ENCODE peak calls at places on chromosome 19, in nine cellular contexts. One of them, this sample, is unnamed.

GRCh38 chr19:10701955-10702307 is 692 bp downstream of the QTRT1 start:
- DNase-seq in stimulated activated CD4-positive, alpha-beta T cell treated with anti-CD3 and anti-CD28 coated beads, Interleukin-4, amount 100 ng/mL, for 1 hour: peak
- DNase-seq in CD4-positive, CD25-positive, alpha-beta regulatory T cell: peak
- DNase-seq in neuronal stem cell: peak
- DNase-seq in stimulated activated CD8-positive, alpha-beta memory T cell treated with anti-CD3 and anti-CD28 coated beads, Interleukin-4, amount 100 ng/mL, for 4 hours: no peak
- DNase-seq in neural crest cell: peak
- DNase-seq in heart right ventricle: no peak
- DNase-seq in T follicular helper cell: no peak
- DNase-seq in NCI-H187: no peak
- DNase-seq in this sample: peak

GRCh38 chr19:5329141-5329540 is 11.5 kb downstream of the PTPRS start:
- DNase-seq in NCI-H187: no peak
- DNase-seq in heart right ventricle: no peak
- DNase-seq in T follicular helper cell: no peak
- DNase-seq in CD4-positive, CD25-positive, alpha-beta regulatory T cell: no peak
- DNase-seq in stimulated activated CD4-positive, alpha-beta T cell treated with anti-CD3 and anti-CD28 coated beads, Interleukin-4, amount 100 ng/mL, for 1 hour: no peak
- DNase-seq in neuronal stem cell: no peak
- DNase-seq in stimulated activated CD8-positive, alpha-beta memory T cell treated with anti-CD3 and anti-CD28 coated beads, Interleukin-4, amount 100 ng/mL, for 4 hours: no peak
- DNase-seq in neural crest cell: no peak
- DNase-seq in this sample: no peak

GRCh38 chr19:3656073-3656746 is 29.6 kb upstream of the CACTIN start:
- DNase-seq in stimulated activated CD8-positive, alpha-beta memory T cell treated with anti-CD3 and anti-CD28 coated beads, Interleukin-4, amount 100 ng/mL, for 4 hours: no peak
- DNase-seq in heart right ventricle: no peak
- DNase-seq in neuronal stem cell: no peak
- DNase-seq in T follicular helper cell: no peak
- DNase-seq in CD4-positive, CD25-positive, alpha-beta regulatory T cell: no peak
- DNase-seq in stimulated activated CD4-positive, alpha-beta T cell treated with anti-CD3 and anti-CD28 coated beads, Interleukin-4, amount 100 ng/mL, for 1 hour: no peak
- DNase-seq in NCI-H187: no peak
- DNase-seq in neural crest cell: no peak
- DNase-seq in this sample: no peak

GRCh38 chr19:19900124-19900523 is 622 bp upstream of the ZNF93 start:
- DNase-seq in stimulated activated CD4-positive, alpha-beta T cell treated with anti-CD3 and anti-CD28 coated beads, Interleukin-4, amount 100 ng/mL, for 1 hour: no peak
- DNase-seq in T follicular helper cell: no peak
- DNase-seq in CD4-positive, CD25-positive, alpha-beta regulatory T cell: no peak
- DNase-seq in NCI-H187: no peak
- DNase-seq in neuronal stem cell: no peak
- DNase-seq in stimulated activated CD8-positive, alpha-beta memory T cell treated with anti-CD3 and anti-CD28 coated beads, Interleukin-4, amount 100 ng/mL, for 4 hours: no peak
- DNase-seq in heart right ventricle: no peak
- DNase-seq in neural crest cell: no peak
- DNase-seq in this sample: no peak

GRCh38 chr19:3664879-3665642 is 35.2 kb downstream of the PIP5K1C start:
- DNase-seq in CD4-positive, CD25-positive, alpha-beta regulatory T cell: no peak
- DNase-seq in heart right ventricle: no peak
- DNase-seq in neuronal stem cell: no peak
- DNase-seq in neural crest cell: no peak
- DNase-seq in stimulated activated CD4-positive, alpha-beta T cell treated with anti-CD3 and anti-CD28 coated beads, Interleukin-4, amount 100 ng/mL, for 1 hour: no peak
- DNase-seq in stimulated activated CD8-positive, alpha-beta memory T cell treated with anti-CD3 and anti-CD28 coated beads, Interleukin-4, amount 100 ng/mL, for 4 hours: no peak
- DNase-seq in NCI-H187: no peak
- DNase-seq in T follicular helper cell: no peak
- DNase-seq in this sample: no peak

GRCh38 chr19:42176990-42177685 is 40.3 kb downstream of the DEDD2 start:
- DNase-seq in T follicular helper cell: peak
- DNase-seq in stimulated activated CD8-positive, alpha-beta memory T cell treated with anti-CD3 and anti-CD28 coated beads, Interleukin-4, amount 100 ng/mL, for 4 hours: peak
- DNase-seq in neural crest cell: peak
- DNase-seq in stimulated activated CD4-positive, alpha-beta T cell treated with anti-CD3 and anti-CD28 coated beads, Interleukin-4, amount 100 ng/mL, for 1 hour: peak
- DNase-seq in heart right ventricle: peak
- DNase-seq in NCI-H187: peak
- DNase-seq in CD4-positive, CD25-positive, alpha-beta regulatory T cell: peak
- DNase-seq in neuronal stem cell: peak
- DNase-seq in this sample: peak

GRCh38 chr19:17579523-17580244 is 24.2 kb downstream of the COLGALT1 start:
- DNase-seq in T follicular helper cell: no peak
- DNase-seq in neuronal stem cell: peak
- DNase-seq in stimulated activated CD4-positive, alpha-beta T cell treated with anti-CD3 and anti-CD28 coated beads, Interleukin-4, amount 100 ng/mL, for 1 hour: peak
- DNase-seq in neural crest cell: peak
- DNase-seq in CD4-positive, CD25-positive, alpha-beta regulatory T cell: no peak
- DNase-seq in stimulated activated CD8-positive, alpha-beta memory T cell treated with anti-CD3 and anti-CD28 coated beads, Interleukin-4, amount 100 ng/mL, for 4 hours: no peak
- DNase-seq in heart right ventricle: peak
- DNase-seq in NCI-H187: peak
- DNase-seq in this sample: peak

GRCh38 chr19:4676955-4677731 is 7.0 kb upstream of the MYDGF start:
- DNase-seq in neuronal stem cell: no peak
- DNase-seq in stimulated activated CD4-positive, alpha-beta T cell treated with anti-CD3 and anti-CD28 coated beads, Interleukin-4, amount 100 ng/mL, for 1 hour: peak
- DNase-seq in stimulated activated CD8-positive, alpha-beta memory T cell treated with anti-CD3 and anti-CD28 coated beads, Interleukin-4, amount 100 ng/mL, for 4 hours: no peak
- DNase-seq in heart right ventricle: peak
- DNase-seq in neural crest cell: peak
- DNase-seq in T follicular helper cell: no peak
- DNase-seq in NCI-H187: no peak
- DNase-seq in CD4-positive, CD25-positive, alpha-beta regulatory T cell: peak
- DNase-seq in this sample: no peak

GRCh38 chr19:1240925-1241324 is 626 bp upstream of the ATP5F1D start:
- DNase-seq in NCI-H187: no peak
- DNase-seq in neural crest cell: no peak
- DNase-seq in heart right ventricle: no peak
- DNase-seq in CD4-positive, CD25-positive, alpha-beta regulatory T cell: no peak
- DNase-seq in stimulated activated CD8-positive, alpha-beta memory T cell treated with anti-CD3 and anti-CD28 coated beads, Interleukin-4, amount 100 ng/mL, for 4 hours: no peak
- DNase-seq in T follicular helper cell: no peak
- DNase-seq in neuronal stem cell: no peak
- DNase-seq in stimulated activated CD4-positive, alpha-beta T cell treated with anti-CD3 and anti-CD28 coated beads, Interleukin-4, amount 100 ng/mL, for 1 hour: no peak
- DNase-seq in this sample: no peak

GRCh38 chr19:6425732-6426686 is 1.4 kb upstream of the KHSRP start:
- DNase-seq in heart right ventricle: no peak
- DNase-seq in CD4-positive, CD25-positive, alpha-beta regulatory T cell: no peak
- DNase-seq in neuronal stem cell: no peak
- DNase-seq in stimulated activated CD8-positive, alpha-beta memory T cell treated with anti-CD3 and anti-CD28 coated beads, Interleukin-4, amount 100 ng/mL, for 4 hours: no peak
- DNase-seq in NCI-H187: no peak
- DNase-seq in stimulated activated CD4-positive, alpha-beta T cell treated with anti-CD3 and anti-CD28 coated beads, Interleukin-4, amount 100 ng/mL, for 1 hour: no peak
- DNase-seq in T follicular helper cell: no peak
- DNase-seq in neural crest cell: no peak
- DNase-seq in this sample: no peak

GRCh38 chr19:35805518-35806102 is 7.0 kb downstream of the PRODH2 start:
- DNase-seq in heart right ventricle: no peak
- DNase-seq in stimulated activated CD8-positive, alpha-beta memory T cell treated with anti-CD3 and anti-CD28 coated beads, Interleukin-4, amount 100 ng/mL, for 4 hours: no peak
- DNase-seq in stimulated activated CD4-positive, alpha-beta T cell treated with anti-CD3 and anti-CD28 coated beads, Interleukin-4, amount 100 ng/mL, for 1 hour: no peak
- DNase-seq in CD4-positive, CD25-positive, alpha-beta regulatory T cell: no peak
- DNase-seq in NCI-H187: no peak
- DNase-seq in T follicular helper cell: no peak
- DNase-seq in neuronal stem cell: no peak
- DNase-seq in neural crest cell: no peak
- DNase-seq in this sample: no peak

GRCh38 chr19:18428173-18428836 is 9.1 kb downstream of the SSBP4 start:
- DNase-seq in stimulated activated CD4-positive, alpha-beta T cell treated with anti-CD3 and anti-CD28 coated beads, Interleukin-4, amount 100 ng/mL, for 1 hour: no peak
- DNase-seq in heart right ventricle: no peak
- DNase-seq in neuronal stem cell: no peak
- DNase-seq in T follicular helper cell: no peak
- DNase-seq in stimulated activated CD8-positive, alpha-beta memory T cell treated with anti-CD3 and anti-CD28 coated beads, Interleukin-4, amount 100 ng/mL, for 4 hours: no peak
- DNase-seq in neural crest cell: no peak
- DNase-seq in NCI-H187: no peak
- DNase-seq in CD4-positive, CD25-positive, alpha-beta regulatory T cell: no peak
- DNase-seq in this sample: no peak

GRCh38 chr19:2077398-2077797 is 18.7 kb downstream of the MOB3A start:
- DNase-seq in T follicular helper cell: no peak
- DNase-seq in neuronal stem cell: no peak
- DNase-seq in stimulated activated CD4-positive, alpha-beta T cell treated with anti-CD3 and anti-CD28 coated beads, Interleukin-4, amount 100 ng/mL, for 1 hour: no peak
- DNase-seq in heart right ventricle: no peak
- DNase-seq in CD4-positive, CD25-positive, alpha-beta regulatory T cell: no peak
- DNase-seq in neural crest cell: no peak
- DNase-seq in stimulated activated CD8-positive, alpha-beta memory T cell treated with anti-CD3 and anti-CD28 coated beads, Interleukin-4, amount 100 ng/mL, for 4 hours: no peak
- DNase-seq in NCI-H187: no peak
- DNase-seq in this sample: no peak

GRCh38 chr19:57191141-57192063 is at the start of gene ZNF264:
- DNase-seq in CD4-positive, CD25-positive, alpha-beta regulatory T cell: peak
- DNase-seq in neuronal stem cell: peak
- DNase-seq in heart right ventricle: peak
- DNase-seq in stimulated activated CD4-positive, alpha-beta T cell treated with anti-CD3 and anti-CD28 coated beads, Interleukin-4, amount 100 ng/mL, for 1 hour: peak
- DNase-seq in NCI-H187: peak
- DNase-seq in stimulated activated CD8-positive, alpha-beta memory T cell treated with anti-CD3 and anti-CD28 coated beads, Interleukin-4, amount 100 ng/mL, for 4 hours: peak
- DNase-seq in neural crest cell: peak
- DNase-seq in T follicular helper cell: peak
- DNase-seq in this sample: peak

GRCh38 chr19:5935473-5936307 is 21.6 kb downstream of the CAPS start:
- DNase-seq in NCI-H187: no peak
- DNase-seq in neuronal stem cell: no peak
- DNase-seq in stimulated activated CD8-positive, alpha-beta memory T cell treated with anti-CD3 and anti-CD28 coated beads, Interleukin-4, amount 100 ng/mL, for 4 hours: no peak
- DNase-seq in CD4-positive, CD25-positive, alpha-beta regulatory T cell: no peak
- DNase-seq in heart right ventricle: no peak
- DNase-seq in T follicular helper cell: no peak
- DNase-seq in neural crest cell: no peak
- DNase-seq in stimulated activated CD4-positive, alpha-beta T cell treated with anti-CD3 and anti-CD28 coated beads, Interleukin-4, amount 100 ng/mL, for 1 hour: no peak
- DNase-seq in this sample: no peak

GRCh38 chr19:48681127-48681470 is 8.3 kb upstream of the NTN5 start:
- DNase-seq in stimulated activated CD4-positive, alpha-beta T cell treated with anti-CD3 and anti-CD28 coated beads, Interleukin-4, amount 100 ng/mL, for 1 hour: no peak
- DNase-seq in NCI-H187: no peak
- DNase-seq in T follicular helper cell: no peak
- DNase-seq in heart right ventricle: no peak
- DNase-seq in neural crest cell: no peak
- DNase-seq in neuronal stem cell: no peak
- DNase-seq in stimulated activated CD8-positive, alpha-beta memory T cell treated with anti-CD3 and anti-CD28 coated beads, Interleukin-4, amount 100 ng/mL, for 4 hours: no peak
- DNase-seq in CD4-positive, CD25-positive, alpha-beta regulatory T cell: no peak
- DNase-seq in this sample: peak

GRCh38 chr19:38273499-38273898 is 9.1 kb downstream of the SPINT2 start:
- DNase-seq in T follicular helper cell: no peak
- DNase-seq in NCI-H187: no peak
- DNase-seq in CD4-positive, CD25-positive, alpha-beta regulatory T cell: no peak
- DNase-seq in stimulated activated CD4-positive, alpha-beta T cell treated with anti-CD3 and anti-CD28 coated beads, Interleukin-4, amount 100 ng/mL, for 1 hour: no peak
- DNase-seq in neural crest cell: no peak
- DNase-seq in heart right ventricle: no peak
- DNase-seq in stimulated activated CD8-positive, alpha-beta memory T cell treated with anti-CD3 and anti-CD28 coated beads, Interleukin-4, amount 100 ng/mL, for 4 hours: no peak
- DNase-seq in neuronal stem cell: no peak
- DNase-seq in this sample: no peak

GRCh38 chr19:10036601-10037071 is 23.4 kb downstream of the RDH8 start:
- DNase-seq in neural crest cell: no peak
- DNase-seq in stimulated activated CD4-positive, alpha-beta T cell treated with anti-CD3 and anti-CD28 coated beads, Interleukin-4, amount 100 ng/mL, for 1 hour: no peak
- DNase-seq in NCI-H187: no peak
- DNase-seq in neuronal stem cell: no peak
- DNase-seq in CD4-positive, CD25-positive, alpha-beta regulatory T cell: no peak
- DNase-seq in stimulated activated CD8-positive, alpha-beta memory T cell treated with anti-CD3 and anti-CD28 coated beads, Interleukin-4, amount 100 ng/mL, for 4 hours: no peak
- DNase-seq in heart right ventricle: no peak
- DNase-seq in T follicular helper cell: no peak
- DNase-seq in this sample: no peak

GRCh38 chr19:39499082-39499642 is 415 bp downstream of the DLL3 start:
- DNase-seq in neural crest cell: peak
- DNase-seq in T follicular helper cell: no peak
- DNase-seq in heart right ventricle: no peak
- DNase-seq in NCI-H187: peak
- DNase-seq in stimulated activated CD8-positive, alpha-beta memory T cell treated with anti-CD3 and anti-CD28 coated beads, Interleukin-4, amount 100 ng/mL, for 4 hours: no peak
- DNase-seq in stimulated activated CD4-positive, alpha-beta T cell treated with anti-CD3 and anti-CD28 coated beads, Interleukin-4, amount 100 ng/mL, for 1 hour: peak
- DNase-seq in CD4-positive, CD25-positive, alpha-beta regulatory T cell: peak
- DNase-seq in neuronal stem cell: no peak
- DNase-seq in this sample: no peak

GRCh38 chr19:16121967-16122366 is 10.3 kb downstream of the RAB8A start:
- DNase-seq in neural crest cell: no peak
- DNase-seq in heart right ventricle: no peak
- DNase-seq in neuronal stem cell: no peak
- DNase-seq in stimulated activated CD4-positive, alpha-beta T cell treated with anti-CD3 and anti-CD28 coated beads, Interleukin-4, amount 100 ng/mL, for 1 hour: no peak
- DNase-seq in stimulated activated CD8-positive, alpha-beta memory T cell treated with anti-CD3 and anti-CD28 coated beads, Interleukin-4, amount 100 ng/mL, for 4 hours: no peak
- DNase-seq in T follicular helper cell: no peak
- DNase-seq in CD4-positive, CD25-positive, alpha-beta regulatory T cell: no peak
- DNase-seq in NCI-H187: no peak
- DNase-seq in this sample: no peak

GRCh38 chr19:3539743-3540118 is 757 bp downstream of the TEKTIP1 start:
- DNase-seq in neural crest cell: no peak
- DNase-seq in heart right ventricle: no peak
- DNase-seq in CD4-positive, CD25-positive, alpha-beta regulatory T cell: no peak
- DNase-seq in T follicular helper cell: no peak
- DNase-seq in NCI-H187: no peak
- DNase-seq in neuronal stem cell: no peak
- DNase-seq in stimulated activated CD4-positive, alpha-beta T cell treated with anti-CD3 and anti-CD28 coated beads, Interleukin-4, amount 100 ng/mL, for 1 hour: no peak
- DNase-seq in stimulated activated CD8-positive, alpha-beta memory T cell treated with anti-CD3 and anti-CD28 coated beads, Interleukin-4, amount 100 ng/mL, for 4 hours: no peak
- DNase-seq in this sample: no peak

GRCh38 chr19:2186071-2186846 is 22.5 kb downstream of the DOT1L start:
- DNase-seq in heart right ventricle: peak
- DNase-seq in T follicular helper cell: no peak
- DNase-seq in neural crest cell: no peak
- DNase-seq in neuronal stem cell: no peak
- DNase-seq in CD4-positive, CD25-positive, alpha-beta regulatory T cell: no peak
- DNase-seq in stimulated activated CD8-positive, alpha-beta memory T cell treated with anti-CD3 and anti-CD28 coated beads, Interleukin-4, amount 100 ng/mL, for 4 hours: no peak
- DNase-seq in NCI-H187: no peak
- DNase-seq in stimulated activated CD4-positive, alpha-beta T cell treated with anti-CD3 and anti-CD28 coated beads, Interleukin-4, amount 100 ng/mL, for 1 hour: no peak
- DNase-seq in this sample: no peak

GRCh38 chr19:56155124-56155687 is 14.1 kb downstream of the ZNF444 start:
- DNase-seq in CD4-positive, CD25-positive, alpha-beta regulatory T cell: no peak
- DNase-seq in NCI-H187: no peak
- DNase-seq in T follicular helper cell: no peak
- DNase-seq in heart right ventricle: no peak
- DNase-seq in stimulated activated CD8-positive, alpha-beta memory T cell treated with anti-CD3 and anti-CD28 coated beads, Interleukin-4, amount 100 ng/mL, for 4 hours: no peak
- DNase-seq in neuronal stem cell: no peak
- DNase-seq in stimulated activated CD4-positive, alpha-beta T cell treated with anti-CD3 and anti-CD28 coated beads, Interleukin-4, amount 100 ng/mL, for 1 hour: no peak
- DNase-seq in neural crest cell: no peak
- DNase-seq in this sample: no peak

GRCh38 chr19:56596676-56597075 is 1.6 kb downstream of the ZNF71 start:
- DNase-seq in neural crest cell: no peak
- DNase-seq in CD4-positive, CD25-positive, alpha-beta regulatory T cell: no peak
- DNase-seq in heart right ventricle: peak
- DNase-seq in stimulated activated CD4-positive, alpha-beta T cell treated with anti-CD3 and anti-CD28 coated beads, Interleukin-4, amount 100 ng/mL, for 1 hour: no peak
- DNase-seq in NCI-H187: no peak
- DNase-seq in neuronal stem cell: no peak
- DNase-seq in stimulated activated CD8-positive, alpha-beta memory T cell treated with anti-CD3 and anti-CD28 coated beads, Interleukin-4, amount 100 ng/mL, for 4 hours: no peak
- DNase-seq in T follicular helper cell: no peak
- DNase-seq in this sample: no peak

GRCh38 chr19:4172861-4173473 is 9.4 kb downstream of the SIRT6 start:
- DNase-seq in CD4-positive, CD25-positive, alpha-beta regulatory T cell: peak
- DNase-seq in neuronal stem cell: peak
- DNase-seq in NCI-H187: no peak
- DNase-seq in stimulated activated CD8-positive, alpha-beta memory T cell treated with anti-CD3 and anti-CD28 coated beads, Interleukin-4, amount 100 ng/mL, for 4 hours: peak
- DNase-seq in neural crest cell: peak
- DNase-seq in stimulated activated CD4-positive, alpha-beta T cell treated with anti-CD3 and anti-CD28 coated beads, Interleukin-4, amount 100 ng/mL, for 1 hour: peak
- DNase-seq in heart right ventricle: peak
- DNase-seq in T follicular helper cell: peak
- DNase-seq in this sample: peak

GRCh38 chr19:40575326-40575725 is 1.3 kb upstream of the SHKBP1 start:
- DNase-seq in heart right ventricle: no peak
- DNase-seq in stimulated activated CD8-positive, alpha-beta memory T cell treated with anti-CD3 and anti-CD28 coated beads, Interleukin-4, amount 100 ng/mL, for 4 hours: no peak
- DNase-seq in CD4-positive, CD25-positive, alpha-beta regulatory T cell: no peak
- DNase-seq in neural crest cell: no peak
- DNase-seq in neuronal stem cell: no peak
- DNase-seq in stimulated activated CD4-positive, alpha-beta T cell treated with anti-CD3 and anti-CD28 coated beads, Interleukin-4, amount 100 ng/mL, for 1 hour: no peak
- DNase-seq in NCI-H187: no peak
- DNase-seq in T follicular helper cell: no peak
- DNase-seq in this sample: no peak

GRCh38 chr19:18322318-18322758 is 538 bp downstream of the LSM4 start:
- DNase-seq in NCI-H187: no peak
- DNase-seq in heart right ventricle: peak
- DNase-seq in neuronal stem cell: no peak
- DNase-seq in CD4-positive, CD25-positive, alpha-beta regulatory T cell: peak
- DNase-seq in T follicular helper cell: no peak
- DNase-seq in stimulated activated CD8-positive, alpha-beta memory T cell treated with anti-CD3 and anti-CD28 coated beads, Interleukin-4, amount 100 ng/mL, for 4 hours: no peak
- DNase-seq in stimulated activated CD4-positive, alpha-beta T cell treated with anti-CD3 and anti-CD28 coated beads, Interleukin-4, amount 100 ng/mL, for 1 hour: peak
- DNase-seq in neural crest cell: peak
- DNase-seq in this sample: peak

GRCh38 chr19:40200352-40201099 is 9.3 kb downstream of the MAP3K10 start:
- DNase-seq in neural crest cell: no peak
- DNase-seq in NCI-H187: no peak
- DNase-seq in stimulated activated CD4-positive, alpha-beta T cell treated with anti-CD3 and anti-CD28 coated beads, Interleukin-4, amount 100 ng/mL, for 1 hour: no peak
- DNase-seq in CD4-positive, CD25-positive, alpha-beta regulatory T cell: no peak
- DNase-seq in neuronal stem cell: no peak
- DNase-seq in T follicular helper cell: no peak
- DNase-seq in heart right ventricle: no peak
- DNase-seq in stimulated activated CD8-positive, alpha-beta memory T cell treated with anti-CD3 and anti-CD28 coated beads, Interleukin-4, amount 100 ng/mL, for 4 hours: no peak
- DNase-seq in this sample: peak

GRCh38 chr19:3396881-3397265 is 30.5 kb downstream of the NFIC start:
- DNase-seq in T follicular helper cell: no peak
- DNase-seq in stimulated activated CD4-positive, alpha-beta T cell treated with anti-CD3 and anti-CD28 coated beads, Interleukin-4, amount 100 ng/mL, for 1 hour: no peak
- DNase-seq in CD4-positive, CD25-positive, alpha-beta regulatory T cell: no peak
- DNase-seq in NCI-H187: no peak
- DNase-seq in heart right ventricle: no peak
- DNase-seq in neural crest cell: no peak
- DNase-seq in neuronal stem cell: no peak
- DNase-seq in stimulated activated CD8-positive, alpha-beta memory T cell treated with anti-CD3 and anti-CD28 coated beads, Interleukin-4, amount 100 ng/mL, for 4 hours: no peak
- DNase-seq in this sample: no peak

GRCh38 chr19:57026476-57026875 is 93.3 kb upstream of the USP29 start:
- DNase-seq in stimulated activated CD4-positive, alpha-beta T cell treated with anti-CD3 and anti-CD28 coated beads, Interleukin-4, amount 100 ng/mL, for 1 hour: no peak
- DNase-seq in stimulated activated CD8-positive, alpha-beta memory T cell treated with anti-CD3 and anti-CD28 coated beads, Interleukin-4, amount 100 ng/mL, for 4 hours: no peak
- DNase-seq in neural crest cell: no peak
- DNase-seq in T follicular helper cell: no peak
- DNase-seq in NCI-H187: no peak
- DNase-seq in neuronal stem cell: no peak
- DNase-seq in CD4-positive, CD25-positive, alpha-beta regulatory T cell: no peak
- DNase-seq in heart right ventricle: no peak
- DNase-seq in this sample: no peak

GRCh38 chr19:48353682-48354081 is 10.1 kb downstream of the TMEM143 start:
- DNase-seq in T follicular helper cell: no peak
- DNase-seq in stimulated activated CD4-positive, alpha-beta T cell treated with anti-CD3 and anti-CD28 coated beads, Interleukin-4, amount 100 ng/mL, for 1 hour: no peak
- DNase-seq in CD4-positive, CD25-positive, alpha-beta regulatory T cell: no peak
- DNase-seq in NCI-H187: no peak
- DNase-seq in stimulated activated CD8-positive, alpha-beta memory T cell treated with anti-CD3 and anti-CD28 coated beads, Interleukin-4, amount 100 ng/mL, for 4 hours: no peak
- DNase-seq in neuronal stem cell: no peak
- DNase-seq in heart right ventricle: no peak
- DNase-seq in neural crest cell: no peak
- DNase-seq in this sample: no peak